ENCODE peak calls at places on chromosome 1, in five cellular contexts. R, K, X, I and F are unnamed samples.
A peak's percentile ranks its signal among the peaks of the same experiment; 100 is the strongest.

GRCh38 chr1:116574581-116575291 is 3.9 kb upstream of the CD58 start:
- DNase-seq in X (no peak), K (peak; percentile 67), R (peak; percentile 44), I (no peak), F (peak; percentile 84)

GRCh38 chr1:65992160-65993046 is 199.7 kb downstream of the PDE4B start:
- DNase-seq in X (no peak), K (no peak), I (no peak), R (no peak), F (no peak)

GRCh38 chr1:87673748-87674147 is 345.1 kb downstream of the LMO4 start:
- DNase-seq in X (no peak), R (no peak), K (no peak), I (no peak), F (no peak)

GRCh38 chr1:57590978-57591377 is 167.1 kb upstream of the DAB1 start:
- DNase-seq in K (no peak), X (no peak), I (no peak), R (no peak), F (no peak)

GRCh38 chr1:8006037-8006963 is 19.8 kb downstream of the ERRFI1 start:
- DNase-seq in I (no peak), X (no peak), K (no peak), R (no peak), F (no peak)

GRCh38 chr1:205381305-205381704 is 24.6 kb upstream of the KLHDC8A start:
- DNase-seq in R (no peak), K (no peak), X (no peak), I (no peak), F (no peak)

GRCh38 chr1:21313886-21314796 is 23.9 kb upstream of the ECE1 start:
- DNase-seq in I (no peak), X (no peak), R (no peak), K (no peak), F (no peak)

GRCh38 chr1:234613992-234614584 is 4.1 kb upstream of the IRF2BP2 start:
- DNase-seq in K (no peak), X (no peak), R (no peak), I (no peak), F (no peak)

GRCh38 chr1:20731057-20731991 is 1.2 kb downstream of the SH2D5 start:
- DNase-seq in R (no peak), X (no peak), I (no peak), K (no peak), F (no peak)

GRCh38 chr1:204647114-204647804 is 38.3 kb downstream of the LRRN2 start:
- DNase-seq in I (no peak), R (no peak), K (peak; percentile 27), X (no peak), F (peak; percentile 53)

GRCh38 chr1:163082971-163083370 is 13.8 kb downstream of the RGS4 start:
- DNase-seq in I (no peak), R (no peak), X (no peak), K (no peak), F (no peak)

GRCh38 chr1:183604048-183604808 is 14.0 kb upstream of the NCF2 start:
- DNase-seq in K (no peak), X (no peak), I (peak; percentile 90), R (no peak), F (peak; percentile 79)

GRCh38 chr1:226520640-226521355 is 27.8 kb upstream of the STUM start:
- DNase-seq in R (no peak), K (no peak), X (no peak), I (no peak), F (peak; percentile 69)

GRCh38 chr1:13824626-13825025 is 124.6 kb downstream of the PRDM2 start:
- DNase-seq in I (no peak), K (no peak), R (no peak), X (no peak), F (no peak)

GRCh38 chr1:32784817-32785216 is 32.3 kb downstream of the YARS1 start:
- DNase-seq in K (no peak), R (no peak), X (no peak), I (no peak), F (no peak)

GRCh38 chr1:32780005-32780404 is 37.2 kb downstream of the YARS1 start:
- DNase-seq in I (no peak), R (no peak), X (no peak), K (no peak), F (no peak)

GRCh38 chr1:32783851-32784250 is 33.3 kb downstream of the YARS1 start:
- DNase-seq in I (no peak), K (no peak), R (no peak), X (no peak), F (no peak)

GRCh38 chr1:32780628-32781267 is 36.4 kb downstream of the YARS1 start:
- DNase-seq in I (no peak), K (no peak), R (no peak), X (no peak), F (no peak)

DNA sequence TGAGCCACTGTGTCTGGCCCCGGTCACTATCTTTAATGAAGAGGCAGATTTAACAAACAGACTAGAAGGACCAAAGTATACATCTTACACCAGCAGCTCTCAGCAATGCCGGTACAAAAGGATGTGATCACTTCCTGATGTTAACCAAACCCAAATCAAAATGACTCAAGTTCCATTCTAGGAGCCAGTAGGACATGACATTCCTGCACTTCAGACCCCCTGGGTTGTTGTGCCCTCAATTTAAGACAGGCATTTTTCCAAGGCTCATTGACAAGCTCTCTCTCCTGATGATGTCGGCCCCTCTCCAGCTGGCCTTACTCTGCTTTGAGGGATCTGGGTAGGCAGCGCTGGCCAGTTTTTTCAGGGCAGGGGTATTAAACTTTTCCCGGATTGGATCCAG is 35.1 kb downstream of the YARS1 start:
- DNase-seq in K (no peak), R (no peak), X (no peak), I (no peak), F (no peak)
- H3K36me3 ChIP-seq in K (peaks cover 7% of the 10 kb centered on the region), R (peaks cover 61% of the 10 kb centered on the region), X (peaks cover 58% of the 10 kb centered on the region), I (no peaks in the 10 kb centered on the region), F (peaks cover 80% of the 10 kb centered on the region)

GRCh38 chr1:26122988-26123973 is 11.7 kb downstream of the PDIK1L start:
- DNase-seq in R (no peak), X (no peak), K (no peak), I (no peak), F (no peak)
- H3K27ac ChIP-seq in R (no peak overlapping the region), X (no peak overlapping the region), K (no peak overlapping the region), I (peak overlapping the region; percentile 74), F (no peak overlapping the region)

GRCh38 chr1:53259932-53260331 is 21.6 kb upstream of the MAGOH start:
- DNase-seq in R (no peak), I (no peak), K (no peak), X (no peak), F (no peak)

GRCh38 chr1:53256744-53257453 is 18.6 kb upstream of the MAGOH start:
- DNase-seq in I (no peak), R (no peak), K (no peak), X (no peak), F (no peak)

GRCh38 chr1:53257454-53258081 is 19.2 kb upstream of the MAGOH start:
- DNase-seq in X (no peak), I (no peak), K (no peak), R (no peak), F (no peak)

GRCh38 chr1:53260631-53261247 is 22.4 kb upstream of the MAGOH start:
- DNase-seq in K (no peak), X (no peak), I (no peak), R (no peak), F (no peak)

DNA sequence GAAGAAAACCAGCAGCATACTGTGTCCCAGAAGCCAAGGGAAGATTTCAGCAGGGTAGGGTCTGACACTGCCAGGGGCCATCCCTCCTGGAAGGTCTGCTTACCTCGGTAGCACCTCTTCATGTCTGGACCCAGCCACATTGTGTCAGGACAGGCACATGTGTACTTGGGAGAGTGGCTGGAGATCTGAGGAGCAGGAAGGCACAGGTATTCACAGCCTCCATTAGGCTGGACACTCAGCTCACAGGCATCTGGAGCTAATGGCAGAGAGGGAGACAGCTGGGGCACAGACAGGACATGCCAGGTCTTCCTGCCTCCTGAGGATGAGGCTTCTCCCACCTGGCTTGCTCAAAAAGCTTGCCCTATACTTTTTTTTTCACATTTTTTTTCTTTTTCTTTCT is 19.9 kb upstream of the MAGOH start:
- DNase-seq in X (no peak), R (no peak), K (no peak), I (no peak), F (no peak)
- H3K36me3 ChIP-seq in X (no peaks in the 10 kb centered on the region), R (peaks cover 18% of the 10 kb centered on the region), K (no peaks in the 10 kb centered on the region), I (no peaks in the 10 kb centered on the region), F (peaks cover 14% of the 10 kb centered on the region)

GRCh38 chr1:61322008-61322744 is 239.8 kb downstream of the NFIA start:
- DNase-seq in X (no peak), K (no peak), I (no peak), R (no peak), F (no peak)

GRCh38 chr1:61318319-61319125 is 236.2 kb downstream of the NFIA start:
- DNase-seq in X (no peak), R (no peak), K (peak; percentile 31), I (no peak), F (peak; percentile 58)

GRCh38 chr1:61313906-61314422 is 231.6 kb downstream of the NFIA start:
- DNase-seq in R (no peak), K (no peak), X (no peak), I (no peak), F (no peak)

GRCh38 chr1:61320575-61320974 is 238.2 kb downstream of the NFIA start:
- DNase-seq in K (no peak), X (no peak), I (no peak), R (no peak), F (peak; percentile 12)

GRCh38 chr1:61316493-61316892 is 234.1 kb downstream of the NFIA start:
- DNase-seq in K (no peak), I (no peak), R (no peak), X (no peak), F (no peak)
- H3K27ac ChIP-seq in K (no peak overlapping the region), I (no peak overlapping the region), R (no peak overlapping the region), X (peak overlapping the region; percentile 36), F (no peak overlapping the region)